ENCODE peak calls at places on chromosomes 4 and X, in six cellular contexts. L, D, U, G, T and B are unnamed samples.

GRCh38 chrX:10217218-10217617 is 60.4 kb downstream of the CLCN4 start:
- DNase-seq in T (peak), D (peak), U (no peak), L (no peak), G (no peak), B (no peak)

GRCh38 chrX:55818673-55819375 is 101.3 kb downstream of the RRAGB start:
- DNase-seq in U (no peak), T (no peak), G (no peak), L (no peak), D (no peak), B (no peak)

GRCh38 chr4:185532327-185532726 is 3.0 kb downstream of the PDLIM3 start:
- DNase-seq in T (no peak), U (no peak), G (no peak), L (no peak), D (no peak), B (no peak)

GRCh38 chr4:153394945-153395344 is 50.5 kb downstream of the MND1 start:
- DNase-seq in T (no peak), D (no peak), L (no peak), G (no peak), U (no peak), B (no peak)

GRCh38 chr4:165784672-165785071 is 88.4 kb upstream of the TLL1 start:
- DNase-seq in G (no peak), U (no peak), T (no peak), D (no peak), L (no peak), B (no peak)

GRCh38 chrX:80354966-80355465 is 65.2 kb upstream of the TENT5D start:
- DNase-seq in L (no peak), G (no peak), D (no peak), T (no peak), U (no peak), B (no peak)

GRCh38 chrX:129996120-129996519 is 13.7 kb downstream of the BCORL1 start:
- DNase-seq in D (no peak), L (no peak), T (no peak), G (no peak), U (no peak), B (no peak)

GRCh38 chr4:170122252-170122651 is 32.5 kb upstream of the AADAT start:
- DNase-seq in G (no peak), U (no peak), T (no peak), D (no peak), L (no peak), B (no peak)

GRCh38 chr4:653080-653821 is 20.8 kb downstream of the ATP5ME start:
- DNase-seq in G (no peak), D (no peak), U (no peak), T (no peak), L (no peak), B (no peak)

GRCh38 chr4:1072830-1073446 is 40.4 kb downstream of the RNF212 start:
- DNase-seq in L (no peak), D (peak), G (peak), T (peak), U (peak), B (peak)

GRCh38 chr4:48905363-48906015 is 1.1 kb downstream of the OCIAD2 start:
- DNase-seq in T (no peak), G (peak), U (no peak), L (no peak), D (no peak), B (no peak)

GRCh38 chrX:40176979-40177430 is 79.2 kb upstream of the BCOR start:
- DNase-seq in L (no peak), G (no peak), T (peak), D (no peak), U (no peak), B (peak)

GRCh38 chrX:107483976-107484726 is 34.7 kb downstream of the FRMPD3 start:
- DNase-seq in L (no peak), G (no peak), T (peak), D (no peak), U (no peak), B (no peak)

GRCh38 chr4:55251896-55252295 is 94.1 kb upstream of the SRD5A3 start:
- DNase-seq in U (no peak), G (no peak), L (no peak), T (no peak), D (no peak), B (no peak)

GRCh38 chrX:107674480-107675364 is 46.4 kb downstream of the PRPS1 start:
- DNase-seq in D (no peak), U (peak), L (no peak), G (peak), T (no peak), B (peak)

GRCh38 chrX:150041208-150041607 is 102.9 kb upstream of the EOLA2 start:
- DNase-seq in T (no peak), G (no peak), U (no peak), D (no peak), L (no peak), B (no peak)

GRCh38 chr4:3833326-3833989 is 67.3 kb downstream of the ADRA2C start:
- DNase-seq in T (no peak), G (no peak), D (no peak), U (no peak), L (no peak), B (no peak)

GRCh38 chr4:2417196-2417764 is 1.2 kb downstream of the ZFYVE28 start:
- DNase-seq in G (no peak), D (no peak), L (no peak), U (no peak), T (peak), B (no peak)